ENCODE peak calls at places on chromosomes 5 and 9, in four cellular contexts. E is endothelial cell of umbilical vein, U is fibroblast of pulmonary artery, R is heart left ventricle. W is an unnamed sample.

GRCh38 chr9:27496134-27496504 is 28.0 kb upstream of the IFNK start:
- DNase-seq in E (no peak), U (no peak), R (no peak), W (no peak)

GRCh38 chr9:136665111-136665703 is 2.5 kb downstream of the EGFL7 start:
- DNase-seq in E (peak), U (no peak), R (no peak), W (peak)

GRCh38 chr5:137888875-137889759 is at the start of gene PKD2L2:
- DNase-seq in E (peak), U (peak), R (peak), W (no peak)

GRCh38 chr9:129237195-129237611 is 59.1 kb upstream of the IER5L start:
- DNase-seq in E (peak), U (peak), R (peak), W (no peak)

GRCh38 chr5:4191024-4191423 is 595.4 kb downstream of the IRX1 start:
- DNase-seq in E (no peak), U (no peak), R (no peak), W (no peak)

GRCh38 chr5:177494356-177495195 is 2.8 kb downstream of the PDLIM7 start:
- DNase-seq in E (peak), U (peak), R (peak), W (no peak)

GRCh38 chr5:172556971-172557461 is 84.0 kb upstream of the NEURL1B start:
- DNase-seq in E (no peak), U (no peak), R (peak), W (no peak)

GRCh38 chr5:119449882-119450281 is 2.4 kb upstream of the HSD17B4 start:
- DNase-seq in E (no peak), U (no peak), R (no peak), W (no peak)

GRCh38 chr9:96150324-96151023 is 151.5 kb downstream of the HSD17B3 start:
- DNase-seq in E (no peak), U (no peak), R (no peak), W (no peak)

GRCh38 chr9:87678650-87679355 is 47.1 kb upstream of the CTSL start:
- DNase-seq in E (peak), U (peak), R (peak), W (peak)

GRCh38 chr5:176956756-176957155 is 49.8 kb downstream of the UIMC1 start:
- DNase-seq in E (no peak), U (no peak), R (no peak), W (no peak)

GRCh38 chr9:121780641-121781040 is 129.2 kb downstream of the DAB2IP start:
- DNase-seq in E (no peak), U (no peak), R (no peak), W (no peak)

GRCh38 chr9:73643379-73644013 is 491.8 kb downstream of the ANXA1 start:
- DNase-seq in E (no peak), U (peak), R (no peak), W (no peak)

GRCh38 chr5:32244017-32244416 is 68.7 kb downstream of the MTMR12 start:
- DNase-seq in E (no peak), U (no peak), R (no peak), W (no peak)

GRCh38 chr9:88738708-88739107 is 203.7 kb downstream of the NXNL2 start:
- DNase-seq in E (no peak), U (peak), R (no peak), W (no peak)

DNA sequence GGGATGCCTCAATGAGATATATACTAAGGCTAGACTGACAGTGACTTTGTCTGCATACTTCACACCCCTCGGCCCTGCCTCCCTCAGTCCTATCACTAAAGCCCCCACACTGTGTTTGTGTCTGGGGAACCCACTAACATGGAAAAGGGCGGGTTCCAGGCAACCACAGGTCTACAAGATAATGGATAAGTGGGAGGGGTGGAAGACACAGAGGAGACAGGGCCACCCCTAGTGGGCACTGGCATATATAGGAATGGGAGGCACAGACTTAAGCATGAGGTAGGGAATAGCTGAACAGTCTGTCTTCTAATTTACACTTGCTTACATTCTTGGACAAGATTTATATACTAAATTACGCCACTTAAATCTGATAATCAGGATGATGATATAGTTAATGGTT is 74.0 kb downstream of the SLIT3 start:
- DNase-seq in E (no peak), U (no peak), R (no peak), W (no peak)
- TF ChIP-seq CTCF in E (no peak), U (no peak), R (no peak), W (peak)

GRCh38 chr9:133188843-133189180 is 20.2 kb downstream of the OBP2B start:
- DNase-seq in E (no peak), U (no peak), R (no peak), W (no peak)

GRCh38 chr9:133187561-133188005 is 21.5 kb downstream of the OBP2B start:
- DNase-seq in E (no peak), U (no peak), R (no peak), W (no peak)

GRCh38 chr9:133186736-133187135 is 22.3 kb downstream of the OBP2B start:
- DNase-seq in E (no peak), U (no peak), R (no peak), W (no peak)

GRCh38 chr9:133189826-133190225 is 19.2 kb downstream of the OBP2B start:
- DNase-seq in E (no peak), U (no peak), R (no peak), W (no peak)

GRCh38 chr9:133188006-133188842 is 20.8 kb downstream of the OBP2B start:
- DNase-seq in E (no peak), U (peak), R (no peak), W (no peak)
- TF ChIP-seq CTCF in E (peak), U (peak), R (no peak), W (peak)

DNA sequence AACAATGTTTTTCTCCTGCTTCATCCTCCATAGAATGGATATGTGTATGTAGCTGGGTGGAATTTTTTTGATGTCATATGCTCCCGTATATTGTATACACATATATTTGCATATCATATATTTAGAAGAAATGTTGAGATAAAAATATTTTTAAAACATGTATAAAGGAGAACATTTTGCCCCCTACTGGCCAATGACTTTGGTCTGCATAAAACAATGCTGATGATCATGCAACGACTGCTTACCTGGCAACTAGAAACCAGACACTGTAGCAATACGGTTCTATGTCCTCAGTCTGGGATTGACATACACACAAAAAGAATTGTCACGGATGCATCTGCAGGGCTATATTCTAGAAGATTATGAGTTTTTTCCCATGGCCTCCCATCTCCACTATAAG is 503.6 kb downstream of the ELAVL2 start:
- DNase-seq in E (no peak), U (no peak), R (no peak), W (no peak)
- TF ChIP-seq CTCF in E (peak), U (no peak), R (no peak), W (peak)

GRCh38 chr9:77789891-77790290 is 141.8 kb upstream of the GNA14 start:
- DNase-seq in E (no peak), U (no peak), R (no peak), W (no peak)

DNA sequence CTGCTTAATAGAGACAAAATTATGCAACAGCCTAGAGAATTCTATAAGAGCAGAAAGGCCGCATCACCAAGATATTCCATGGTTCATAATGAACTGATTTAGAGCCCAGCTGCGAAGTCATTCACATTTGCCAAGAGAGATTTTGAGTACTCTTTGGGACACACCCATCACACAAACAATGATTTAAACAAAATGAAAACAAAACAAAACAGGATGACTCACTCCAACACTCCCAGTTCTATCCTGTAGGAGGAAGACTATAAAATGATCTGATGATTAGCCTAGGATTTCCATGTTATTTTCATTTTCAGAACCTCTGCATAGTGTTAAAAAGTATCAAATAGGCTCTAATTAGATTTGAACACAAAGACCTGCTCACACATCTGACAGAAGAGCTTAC is 145.8 kb upstream of the GNA14 start:
- DNase-seq in E (peak), U (peak), R (no peak), W (no peak)
- TF ChIP-seq CTCF in E (no peak), U (peak), R (no peak), W (no peak)

GRCh38 chr5:37836173-37837100 is 3.4 kb downstream of the GDNF start:
- DNase-seq in E (peak), U (peak), R (no peak), W (no peak)
- TF ChIP-seq CTCF in E (no peak), U (no peak), R (no peak), W (no peak)

GRCh38 chr5:54621742-54622141 is 104.2 kb downstream of the SNX18 start:
- DNase-seq in E (no peak), U (no peak), R (no peak), W (no peak)
- TF ChIP-seq CTCF in E (no peak), U (no peak), R (no peak), W (no peak)

DNA sequence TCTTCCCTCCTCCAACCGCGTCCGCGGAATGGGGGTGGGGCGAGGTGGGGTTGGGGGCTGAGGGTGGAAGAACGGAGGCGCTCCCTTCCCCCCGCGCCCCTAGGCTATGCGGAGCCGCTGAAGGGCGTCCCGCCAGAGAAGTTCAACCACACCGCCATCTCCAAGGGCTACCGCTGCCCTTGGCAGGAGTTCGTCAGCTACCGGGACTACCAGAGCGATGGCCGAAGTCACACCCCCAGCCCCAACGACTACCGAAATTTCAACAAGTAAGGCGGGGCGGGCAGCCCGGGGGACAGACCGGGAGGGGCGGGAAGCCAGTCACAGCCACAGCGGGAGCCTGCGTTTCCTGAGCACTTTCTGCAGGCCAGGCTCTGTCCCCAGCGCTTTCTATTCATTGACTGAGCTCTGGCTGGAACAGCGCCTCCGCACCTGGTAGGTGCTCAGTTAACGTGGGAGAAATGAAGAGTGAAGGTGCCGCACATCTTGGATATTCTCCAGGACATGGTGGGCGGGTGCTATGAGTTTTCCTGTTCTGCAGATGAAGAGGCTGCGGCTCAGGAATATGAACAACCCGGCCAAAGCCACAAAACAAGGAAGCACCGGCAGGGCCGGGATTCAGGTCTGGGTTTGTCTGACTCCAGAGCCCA is 11.3 kb downstream of the MYOZ3 start:
- DNase-seq in E (peak), U (no peak), R (peak), W (no peak)
- TF ChIP-seq CTCF in E (no peak), U (no peak), R (no peak), W (no peak)

GRCh38 chr9:108478431-108478837 is 377.4 kb downstream of the ACTL7B start:
- DNase-seq in E (peak), U (peak), R (no peak), W (no peak)
- TF ChIP-seq CTCF in E (no peak), U (no peak), R (no peak), W (no peak)

GRCh38 chr9:2241461-2241874 is 226.3 kb downstream of the SMARCA2 start:
- DNase-seq in E (peak), U (peak), R (peak), W (no peak)

GRCh38 chr9:2242778-2243395 is 227.7 kb downstream of the SMARCA2 start:
- DNase-seq in E (peak), U (no peak), R (no peak), W (no peak)

GRCh38 chr9:2243666-2244555 is 228.8 kb downstream of the SMARCA2 start:
- DNase-seq in E (peak), U (peak), R (no peak), W (no peak)

GRCh38 chr9:2241875-2242741 is 227.0 kb downstream of the SMARCA2 start:
- DNase-seq in E (peak), U (peak), R (peak), W (no peak)
- TF ChIP-seq CTCF in E (no peak), U (no peak), R (no peak), W (no peak)